ENCODE peak calls at places on chromosomes 11 and 22, in six cellular contexts. One of them, this sample, is unnamed.

GRCh38 chr11:122981388-122982264 is at the start of gene BSX:
- DNase-seq in upper lobe of left lung: peak
- DNase-seq in HCT116: no peak
- DNase-seq in HepG2: peak
- DNase-seq in A549: no peak
- DNase-seq in body of pancreas: peak
- DNase-seq in this sample: peak

GRCh38 chr22:32410459-32410858 is 1.6 kb downstream of the RTCB start:
- DNase-seq in HepG2: peak
- DNase-seq in HCT116: no peak
- DNase-seq in body of pancreas: no peak
- DNase-seq in upper lobe of left lung: no peak
- DNase-seq in A549: no peak
- DNase-seq in this sample: no peak

GRCh38 chr11:57180964-57181363 is 789 bp upstream of the LRRC55 start:
- DNase-seq in HCT116: no peak
- DNase-seq in upper lobe of left lung: no peak
- DNase-seq in A549: no peak
- DNase-seq in body of pancreas: no peak
- DNase-seq in HepG2: no peak
- DNase-seq in this sample: no peak

GRCh38 chr11:94183886-94184264 is 55.2 kb downstream of the PANX1 start:
- DNase-seq in A549: peak
- DNase-seq in body of pancreas: peak
- DNase-seq in upper lobe of left lung: no peak
- DNase-seq in HepG2: peak
- DNase-seq in HCT116: peak
- DNase-seq in this sample: no peak

GRCh38 chr11:7197469-7197868 is 54.2 kb upstream of the SYT9 start:
- DNase-seq in HCT116: no peak
- DNase-seq in HepG2: no peak
- DNase-seq in A549: no peak
- DNase-seq in body of pancreas: no peak
- DNase-seq in upper lobe of left lung: no peak
- DNase-seq in this sample: no peak

GRCh38 chr11:46390331-46391171 is 1.0 kb downstream of the CHRM4 start:
- DNase-seq in A549: no peak
- DNase-seq in HCT116: no peak
- DNase-seq in upper lobe of left lung: peak
- DNase-seq in HepG2: no peak
- DNase-seq in body of pancreas: no peak
- DNase-seq in this sample: no peak

GRCh38 chr22:38799265-38800002 is 5.5 kb upstream of the DNAL4 start:
- DNase-seq in A549: no peak
- DNase-seq in upper lobe of left lung: no peak
- DNase-seq in HCT116: no peak
- DNase-seq in HepG2: no peak
- DNase-seq in body of pancreas: no peak
- DNase-seq in this sample: no peak

GRCh38 chr11:76008474-76008873 is 193.5 kb downstream of the UVRAG start:
- DNase-seq in body of pancreas: no peak
- DNase-seq in A549: no peak
- DNase-seq in upper lobe of left lung: no peak
- DNase-seq in HCT116: no peak
- DNase-seq in HepG2: no peak
- DNase-seq in this sample: no peak

GRCh38 chr11:123152951-123153350 is 42.1 kb downstream of the CLMP start:
- DNase-seq in HCT116: no peak
- DNase-seq in body of pancreas: no peak
- DNase-seq in HepG2: no peak
- DNase-seq in A549: no peak
- DNase-seq in upper lobe of left lung: no peak
- DNase-seq in this sample: no peak

GRCh38 chr11:116725434-116726221 is 47.2 kb downstream of the BUD13 start:
- DNase-seq in HepG2: no peak
- DNase-seq in A549: no peak
- DNase-seq in body of pancreas: peak
- DNase-seq in HCT116: no peak
- DNase-seq in upper lobe of left lung: no peak
- DNase-seq in this sample: no peak

GRCh38 chr11:122803716-122804115 is 34.6 kb upstream of the CRTAM start:
- DNase-seq in A549: no peak
- DNase-seq in upper lobe of left lung: no peak
- DNase-seq in HCT116: no peak
- DNase-seq in body of pancreas: no peak
- DNase-seq in HepG2: no peak
- DNase-seq in this sample: no peak

GRCh38 chr11:28606930-28607329 is 498.7 kb downstream of the METTL15 start:
- DNase-seq in HCT116: no peak
- DNase-seq in body of pancreas: no peak
- DNase-seq in A549: no peak
- DNase-seq in upper lobe of left lung: peak
- DNase-seq in HepG2: no peak
- DNase-seq in this sample: no peak

DNA sequence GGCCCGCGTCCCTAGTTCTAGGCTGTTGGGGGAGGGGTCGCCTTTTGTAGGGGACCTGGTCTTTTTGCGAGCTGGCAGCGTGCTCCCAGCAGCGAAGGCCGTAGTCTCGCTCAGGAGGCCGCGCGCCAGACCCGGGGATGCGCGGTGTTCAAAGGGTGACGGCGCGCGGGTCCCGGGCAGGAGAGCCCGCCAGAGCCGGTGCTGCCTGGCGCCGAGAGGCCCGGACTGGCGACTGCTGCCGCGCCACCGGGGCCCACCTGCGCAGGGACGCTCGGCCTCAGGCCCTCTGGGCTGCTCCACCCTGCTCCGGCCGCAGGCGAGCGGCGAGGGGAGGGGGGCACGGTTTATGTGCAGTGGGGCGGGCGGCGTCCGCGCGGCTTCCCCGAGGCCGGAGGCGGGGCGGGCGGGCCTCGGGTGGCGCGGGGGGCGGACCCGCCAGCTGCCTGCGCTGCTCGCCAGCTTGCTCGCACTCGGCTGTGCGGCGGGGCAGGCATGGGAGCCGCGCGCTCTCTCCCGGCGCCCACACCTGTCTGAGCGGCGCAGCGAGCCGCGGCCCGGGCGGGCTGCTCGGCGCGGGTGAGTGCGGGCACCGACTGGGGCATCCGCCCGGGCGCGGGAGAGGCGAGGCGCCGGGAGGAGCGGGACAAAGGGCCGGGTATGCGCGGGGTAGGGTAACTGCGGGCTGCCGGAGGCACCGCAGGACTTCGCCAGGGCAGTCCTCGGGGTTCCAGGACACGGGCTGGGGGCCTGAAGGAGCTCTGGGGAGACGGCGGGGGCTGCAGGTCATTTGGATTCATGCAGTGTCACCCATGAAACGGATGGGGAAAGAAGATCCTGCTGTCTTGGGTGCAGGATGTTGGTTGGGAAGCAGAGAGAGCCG is at the start of gene PRSS23:
- DNase-seq in A549: peak
- DNase-seq in HepG2: no peak
- DNase-seq in body of pancreas: peak
- DNase-seq in HCT116: no peak
- DNase-seq in upper lobe of left lung: peak
- DNase-seq in this sample: peak
- TF ChIP-seq POLR2A in A549: peak
- TF ChIP-seq POLR2A in HepG2: no peak
- TF ChIP-seq POLR2A in body of pancreas: no peak
- TF ChIP-seq POLR2A in HCT116: peak
- TF ChIP-seq POLR2A in upper lobe of left lung: peak
- TF ChIP-seq POLR2A in this sample: no peak

GRCh38 chr22:31279821-31280496 is 12.3 kb downstream of the PIK3IP1 start:
- DNase-seq in HCT116: no peak
- DNase-seq in upper lobe of left lung: no peak
- DNase-seq in body of pancreas: no peak
- DNase-seq in A549: no peak
- DNase-seq in HepG2: no peak
- DNase-seq in this sample: peak

GRCh38 chr22:31277741-31278642 is 14.3 kb downstream of the PIK3IP1 start:
- DNase-seq in upper lobe of left lung: no peak
- DNase-seq in body of pancreas: no peak
- DNase-seq in HCT116: no peak
- DNase-seq in A549: no peak
- DNase-seq in HepG2: no peak
- DNase-seq in this sample: peak

GRCh38 chr22:31279327-31279669 is 13.0 kb downstream of the PIK3IP1 start:
- DNase-seq in A549: no peak
- DNase-seq in body of pancreas: no peak
- DNase-seq in HepG2: no peak
- DNase-seq in upper lobe of left lung: no peak
- DNase-seq in HCT116: no peak
- DNase-seq in this sample: peak

GRCh38 chr22:31276426-31277167 is 15.7 kb downstream of the PIK3IP1 start:
- DNase-seq in A549: no peak
- DNase-seq in body of pancreas: no peak
- DNase-seq in upper lobe of left lung: peak
- DNase-seq in HepG2: no peak
- DNase-seq in HCT116: no peak
- DNase-seq in this sample: no peak

DNA sequence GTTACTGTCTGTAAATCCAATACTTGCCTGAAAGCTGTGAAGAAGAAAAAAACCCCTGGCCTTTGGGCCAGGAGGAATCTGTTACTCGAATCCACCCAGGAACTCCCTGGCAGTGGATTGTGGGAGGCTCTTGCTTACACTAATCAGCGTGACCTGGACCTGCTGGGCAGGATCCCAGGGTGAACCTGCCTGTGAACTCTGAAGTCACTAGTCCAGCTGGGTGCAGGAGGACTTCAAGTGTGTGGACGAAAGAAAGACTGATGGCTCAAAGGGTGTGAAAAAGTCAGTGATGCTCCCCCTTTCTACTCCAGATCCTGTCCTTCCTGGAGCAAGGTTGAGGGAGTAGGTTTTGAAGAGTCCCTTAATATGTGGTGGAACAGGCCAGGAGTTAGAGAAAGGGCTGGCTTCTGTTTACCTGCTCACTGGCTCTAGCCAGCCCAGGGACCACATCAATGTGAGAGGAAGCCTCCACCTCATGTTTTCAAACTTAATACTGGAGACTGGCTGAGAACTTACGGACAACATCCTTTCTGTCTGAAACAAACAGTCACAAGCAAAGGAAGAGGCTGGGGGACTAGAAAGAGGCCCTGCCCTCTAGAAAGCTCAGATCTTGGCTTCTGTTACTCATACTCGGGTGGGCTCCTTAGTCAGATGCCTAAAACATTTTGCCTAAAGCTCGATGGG is 13.5 kb downstream of the PIK3IP1 start:
- DNase-seq in HCT116: no peak
- DNase-seq in upper lobe of left lung: no peak
- DNase-seq in A549: no peak
- DNase-seq in HepG2: no peak
- DNase-seq in body of pancreas: no peak
- DNase-seq in this sample: peak
- TF ChIP-seq POLR2A in HCT116: no peak
- TF ChIP-seq POLR2A in upper lobe of left lung: no peak
- TF ChIP-seq POLR2A in A549: no peak
- TF ChIP-seq POLR2A in HepG2: no peak
- TF ChIP-seq POLR2A in body of pancreas: no peak
- TF ChIP-seq POLR2A in this sample: no peak

DNA sequence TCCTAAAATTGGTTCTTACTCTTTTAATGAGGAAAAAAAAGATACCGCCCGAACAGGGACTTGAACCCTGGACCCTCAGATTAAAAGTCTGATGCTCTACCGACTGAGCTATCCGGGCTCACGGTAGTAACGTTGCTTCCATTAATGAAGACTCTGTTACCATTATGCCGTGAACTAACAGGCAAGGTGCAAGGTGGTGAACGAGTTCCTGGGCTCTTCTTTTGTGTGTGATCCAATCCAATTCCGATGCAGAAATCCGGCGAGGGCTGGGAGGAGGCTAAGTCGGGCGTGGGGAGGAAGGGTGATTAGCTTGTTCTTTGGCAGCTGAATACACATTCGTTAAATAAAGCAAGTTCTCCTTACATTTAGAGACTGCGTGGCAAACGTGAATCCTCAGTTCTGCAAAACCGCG is 49.0 kb downstream of the OR4D9 start:
- DNase-seq in body of pancreas: peak
- DNase-seq in HCT116: peak
- DNase-seq in upper lobe of left lung: no peak
- DNase-seq in A549: no peak
- DNase-seq in HepG2: peak
- DNase-seq in this sample: peak
- TF ChIP-seq POLR2A in body of pancreas: no peak
- TF ChIP-seq POLR2A in HCT116: no peak
- TF ChIP-seq POLR2A in upper lobe of left lung: no peak
- TF ChIP-seq POLR2A in A549: no peak
- TF ChIP-seq POLR2A in HepG2: no peak
- TF ChIP-seq POLR2A in this sample: no peak

GRCh38 chr11:72639475-72640375 is 34.5 kb downstream of the PDE2A start:
- DNase-seq in body of pancreas: no peak
- DNase-seq in HCT116: no peak
- DNase-seq in HepG2: no peak
- DNase-seq in A549: no peak
- DNase-seq in upper lobe of left lung: no peak
- DNase-seq in this sample: no peak

GRCh38 chr11:72641522-72641899 is 32.7 kb downstream of the PDE2A start:
- DNase-seq in HepG2: no peak
- DNase-seq in body of pancreas: no peak
- DNase-seq in HCT116: no peak
- DNase-seq in A549: no peak
- DNase-seq in upper lobe of left lung: no peak
- DNase-seq in this sample: no peak

GRCh38 chr11:72642815-72643511 is 31.3 kb downstream of the PDE2A start:
- DNase-seq in A549: peak
- DNase-seq in upper lobe of left lung: peak
- DNase-seq in body of pancreas: peak
- DNase-seq in HepG2: no peak
- DNase-seq in HCT116: peak
- DNase-seq in this sample: no peak

GRCh38 chr11:72643547-72643946 is 30.7 kb downstream of the PDE2A start:
- DNase-seq in body of pancreas: peak
- DNase-seq in A549: peak
- DNase-seq in HCT116: peak
- DNase-seq in HepG2: no peak
- DNase-seq in upper lobe of left lung: no peak
- DNase-seq in this sample: no peak

DNA sequence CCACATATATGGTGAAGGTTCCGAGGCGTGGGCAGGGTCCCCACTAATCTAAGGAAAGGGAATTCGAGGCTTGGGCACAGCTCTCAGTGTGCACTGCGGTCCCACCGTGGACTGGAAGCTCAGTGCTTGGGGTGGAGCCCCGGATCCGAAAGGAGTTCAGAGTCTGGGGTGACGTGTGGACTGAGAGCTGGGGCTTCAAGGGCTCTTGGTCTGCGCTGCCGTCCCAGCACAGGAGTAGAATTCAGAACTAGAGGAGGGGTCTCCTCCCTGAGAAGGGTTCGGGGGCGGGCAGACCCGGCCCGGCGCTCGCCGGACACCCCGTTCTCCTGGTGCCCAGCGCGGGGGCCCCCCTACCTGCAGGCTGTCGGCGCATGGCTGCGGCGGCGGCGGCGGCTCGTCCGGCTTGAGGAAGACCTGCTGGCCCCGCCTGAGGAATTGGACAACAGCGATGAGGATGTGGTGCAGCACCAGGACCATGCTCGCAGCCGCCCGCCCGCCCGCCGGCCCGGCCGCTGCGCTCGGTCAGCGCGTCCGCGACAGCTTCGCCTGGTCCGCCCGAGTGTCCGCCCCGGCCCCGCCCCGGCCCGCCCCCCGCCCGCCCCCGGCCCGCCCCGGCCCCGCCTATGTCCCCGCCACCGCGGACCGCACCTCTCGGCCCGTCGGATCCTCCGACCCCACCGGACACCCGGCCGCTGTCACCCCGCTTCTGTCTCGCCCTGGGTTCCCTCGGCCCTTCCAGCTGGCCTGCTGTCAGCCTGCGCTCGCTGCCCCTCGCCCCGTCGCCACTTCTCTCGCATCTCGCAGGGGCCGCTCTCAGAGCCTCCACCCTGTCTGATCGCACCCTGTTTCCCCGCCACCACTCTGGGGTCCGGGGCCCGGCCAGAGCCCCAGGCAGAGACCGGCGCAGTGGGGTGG is 32.1 kb downstream of the PDE2A start:
- DNase-seq in A549: peak
- DNase-seq in HepG2: no peak
- DNase-seq in body of pancreas: peak
- DNase-seq in HCT116: no peak
- DNase-seq in upper lobe of left lung: peak
- DNase-seq in this sample: peak
- TF ChIP-seq POLR2A in A549: no peak
- TF ChIP-seq POLR2A in HepG2: no peak
- TF ChIP-seq POLR2A in body of pancreas: no peak
- TF ChIP-seq POLR2A in HCT116: no peak
- TF ChIP-seq POLR2A in upper lobe of left lung: no peak
- TF ChIP-seq POLR2A in this sample: no peak